ENCODE peak calls at places on chromosome 14, in four cellular contexts. Q, G, J and A are unnamed samples.
A peak's percentile ranks its signal among the peaks of the same experiment; 100 is the strongest.

GRCh38 chr14:67429651-67430205 is 17.8 kb upstream of the PLEK2 start:
- DNase-seq in J (peak; percentile 67), Q (peak; percentile 79), G (no peak), A (no peak)

GRCh38 chr14:104778694-104779331 is 16.7 kb downstream of the AKT1 start:
- DNase-seq in Q (no peak), G (peak; percentile 93), J (no peak), A (no peak)

GRCh38 chr14:30223385-30223785 is 295.7 kb upstream of the PRKD1 start:
- DNase-seq in J (peak; percentile 84), Q (peak; percentile 28), G (peak; percentile 63), A (peak; percentile 94)

GRCh38 chr14:53615254-53615653 is 341.4 kb downstream of the BMP4 start:
- DNase-seq in Q (no peak), G (no peak), J (no peak), A (no peak)

GRCh38 chr14:31950760-31951637 is 126.1 kb upstream of the ARHGAP5 start:
- DNase-seq in G (peak; percentile 32), J (peak; percentile 83), Q (no peak), A (peak; percentile 42)

GRCh38 chr14:95268350-95268749 is 51.4 kb downstream of the CLMN start:
- DNase-seq in Q (no peak), G (no peak), J (no peak), A (no peak)

GRCh38 chr14:77026930-77027537 is 1.5 kb downstream of the IRF2BPL start:
- DNase-seq in Q (peak; percentile 48), G (peak; percentile 43), J (no peak), A (no peak)

GRCh38 chr14:104594310-104595046 is 10.1 kb downstream of the TMEM179 start:
- DNase-seq in Q (no peak), G (no peak), J (no peak), A (no peak)

GRCh38 chr14:96735509-96735908 is 61.7 kb upstream of the VRK1 start:
- DNase-seq in J (no peak), G (peak; percentile 85), Q (peak; percentile 55), A (no peak)

GRCh38 chr14:90512332-90512951 is 115.6 kb downstream of the CALM1 start:
- DNase-seq in G (peak; percentile 57), Q (peak; percentile 57), J (no peak), A (no peak)

GRCh38 chr14:78131201-78131600 is 39.0 kb upstream of the NRXN3 start:
- DNase-seq in Q (no peak), G (no peak), J (no peak), A (no peak)